ENCODE peak calls at places on chromosomes 5 and 9, in four cellular contexts. G is psoas muscle, M is spleen, R is AG10803. L is an unnamed sample.

GRCh38 chr5:132463808-132464154 is 26.8 kb downstream of the IRF1 start:
- DNase-seq in R (no peak), G (no peak), M (no peak), L (no peak)

GRCh38 chr9:112002131-112002846 is 105.7 kb downstream of the UGCG start:
- DNase-seq in M (no peak), G (no peak), R (no peak), L (no peak)

GRCh38 chr9:68416891-68417570 is 60.6 kb downstream of the PGM5 start:
- DNase-seq in R (peak), M (no peak), G (no peak), L (no peak)

GRCh38 chr9:32706004-32706749 is 70.7 kb upstream of the TAF1L start:
- DNase-seq in G (no peak), M (no peak), R (no peak), L (no peak)

GRCh38 chr5:62093981-62094380 is 212.0 kb upstream of the KIF2A start:
- DNase-seq in M (no peak), R (peak), G (no peak), L (no peak)

GRCh38 chr5:164359931-164360290 is 854.5 kb downstream of the MAT2B start:
- DNase-seq in G (no peak), M (no peak), R (no peak), L (no peak)

GRCh38 chr9:77896269-77897245 is 135.1 kb downstream of the GNAQ start:
- DNase-seq in G (peak), R (no peak), M (no peak), L (no peak)

GRCh38 chr5:173554038-173554955 is 62.2 kb downstream of the BOD1 start:
- DNase-seq in R (no peak), M (no peak), G (no peak), L (peak)

GRCh38 chr5:91469517-91470165 is 86.5 kb upstream of the ARRDC3 start:
- DNase-seq in G (no peak), M (no peak), R (no peak), L (no peak)

GRCh38 chr9:111728143-111728542 is 66.6 kb downstream of the SHOC1 start:
- DNase-seq in G (no peak), M (no peak), R (no peak), L (no peak)

GRCh38 chr9:35529156-35529823 is 39.4 kb downstream of the RUSC2 start:
- DNase-seq in M (no peak), R (no peak), G (no peak), L (no peak)

GRCh38 chr5:14129123-14129522 is 14.0 kb upstream of the TRIO start:
- DNase-seq in R (no peak), M (no peak), G (no peak), L (no peak)

GRCh38 chr5:160290751-160291150 is 21.6 kb downstream of the CCNJL start:
- DNase-seq in M (no peak), G (no peak), R (no peak), L (no peak)

GRCh38 chr9:31519011-31519410 is 865.4 kb upstream of the ACO1 start:
- DNase-seq in R (no peak), G (no peak), M (peak), L (no peak)

GRCh38 chr5:130023604-130024003 is 119.3 kb downstream of the CHSY3 start:
- DNase-seq in G (no peak), R (no peak), M (no peak), L (no peak)

GRCh38 chr5:93421987-93422391 is 159.0 kb downstream of the NR2F1-AS1 start:
- DNase-seq in R (no peak), G (no peak), M (no peak), L (no peak)

GRCh38 chr5:34817558-34818351 is 21.2 kb upstream of the TTC23L start:
- DNase-seq in G (no peak), R (peak), M (no peak), L (no peak)

GRCh38 chr5:134077926-134078580 is 36.4 kb upstream of the TCF7 start:
- DNase-seq in M (peak), R (no peak), G (no peak), L (peak)

GRCh38 chr9:75200892-75201470 is 112.7 kb downstream of the OSTF1 start:
- DNase-seq in M (no peak), R (peak), G (no peak), L (no peak)

GRCh38 chr9:90894956-90895687 is 93.5 kb downstream of the SYK start:
- DNase-seq in R (no peak), M (no peak), G (no peak), L (no peak)

GRCh38 chr5:1910081-1910760 is 27.5 kb upstream of the IRX4 start:
- DNase-seq in M (peak), R (no peak), G (no peak), L (peak)

GRCh38 chr5:138438724-138439536 is at the start of gene REEP2:
- DNase-seq in R (peak), G (peak), M (peak), L (no peak)

GRCh38 chr9:98709968-98710965 is 1.5 kb upstream of the GABBR2 start:
- DNase-seq in G (no peak), M (no peak), R (peak), L (no peak)

GRCh38 chr9:110283736-110284135 is 27.4 kb upstream of the TXN start:
- DNase-seq in G (no peak), R (no peak), M (no peak), L (no peak)

GRCh38 chr9:107174441-107174840 is 108.6 kb upstream of the RAD23B start:
- DNase-seq in M (no peak), G (peak), R (peak), L (no peak)

L was measured in sigmoid colon.